ENCODE peak calls at places on chromosomes 2 and 18, in six cellular contexts. One of them, this sample, is unnamed.

GRCh38 chr2:46058140-46058539 is 239.1 kb upstream of the EPAS1 start:
- DNase-seq in lower lobe of right lung: no peak
- DNase-seq in WERI-Rb-1: no peak
- DNase-seq in breast epithelium: peak; percentile 34
- DNase-seq in mammary epithelial cell: no peak
- DNase-seq in sigmoid colon: peak; percentile 62
- DNase-seq in this sample: no peak

GRCh38 chr18:37669991-37670534 is 104.5 kb upstream of the CELF4 start:
- DNase-seq in lower lobe of right lung: no peak
- DNase-seq in WERI-Rb-1: no peak
- DNase-seq in breast epithelium: no peak
- DNase-seq in mammary epithelial cell: no peak
- DNase-seq in sigmoid colon: peak; percentile 18
- DNase-seq in this sample: no peak

GRCh38 chr2:187138240-187138639 is 289.3 kb upstream of the ZSWIM2 start:
- DNase-seq in lower lobe of right lung: peak; percentile 47
- DNase-seq in WERI-Rb-1: peak; percentile 33
- DNase-seq in breast epithelium: no peak
- DNase-seq in mammary epithelial cell: peak; percentile 21
- DNase-seq in sigmoid colon: no peak
- DNase-seq in this sample: no peak

GRCh38 chr18:75544496-75544895 is 117.0 kb upstream of the SMIM21 start:
- DNase-seq in lower lobe of right lung: no peak
- DNase-seq in WERI-Rb-1: no peak
- DNase-seq in breast epithelium: no peak
- DNase-seq in mammary epithelial cell: peak; percentile 61
- DNase-seq in sigmoid colon: no peak
- DNase-seq in this sample: no peak

GRCh38 chr2:10043906-10044601 is 704 bp downstream of the KLF11 start:
- DNase-seq in lower lobe of right lung: peak; percentile 99
- DNase-seq in WERI-Rb-1: peak; percentile 94
- DNase-seq in breast epithelium: peak; percentile 97
- DNase-seq in mammary epithelial cell: peak; percentile 88
- DNase-seq in sigmoid colon: peak; percentile 99
- DNase-seq in this sample: peak; percentile 98

GRCh38 chr18:6885992-6886823 is 156.7 kb downstream of the ARHGAP28 start:
- DNase-seq in lower lobe of right lung: no peak
- DNase-seq in WERI-Rb-1: peak; percentile 29
- DNase-seq in breast epithelium: no peak
- DNase-seq in mammary epithelial cell: peak; percentile 32
- DNase-seq in sigmoid colon: no peak
- DNase-seq in this sample: no peak

GRCh38 chr18:58158459-58158858 is 114.4 kb downstream of the NEDD4L start:
- DNase-seq in lower lobe of right lung: no peak
- DNase-seq in WERI-Rb-1: no peak
- DNase-seq in breast epithelium: no peak
- DNase-seq in mammary epithelial cell: no peak
- DNase-seq in sigmoid colon: no peak
- DNase-seq in this sample: no peak

GRCh38 chr18:79962835-79963657 is 1.4 kb upstream of the HSBP1L1 start:
- DNase-seq in lower lobe of right lung: no peak
- DNase-seq in WERI-Rb-1: no peak
- DNase-seq in breast epithelium: no peak
- DNase-seq in mammary epithelial cell: no peak
- DNase-seq in sigmoid colon: peak; percentile 43
- DNase-seq in this sample: no peak

GRCh38 chr18:58911766-58912165 is 47.1 kb downstream of the ZNF532 start:
- DNase-seq in lower lobe of right lung: no peak
- DNase-seq in WERI-Rb-1: no peak
- DNase-seq in breast epithelium: no peak
- DNase-seq in mammary epithelial cell: no peak
- DNase-seq in sigmoid colon: no peak
- DNase-seq in this sample: no peak

GRCh38 chr18:47204908-47205522 is 28.9 kb upstream of the IER3IP1 start:
- DNase-seq in lower lobe of right lung: no peak
- DNase-seq in WERI-Rb-1: peak; percentile 66
- DNase-seq in breast epithelium: no peak
- DNase-seq in mammary epithelial cell: peak; percentile 20
- DNase-seq in sigmoid colon: no peak
- DNase-seq in this sample: no peak

GRCh38 chr2:33498291-33498956 is 22.0 kb downstream of the RASGRP3 start:
- DNase-seq in lower lobe of right lung: no peak
- DNase-seq in WERI-Rb-1: no peak
- DNase-seq in breast epithelium: no peak
- DNase-seq in mammary epithelial cell: no peak
- DNase-seq in sigmoid colon: no peak
- DNase-seq in this sample: no peak

GRCh38 chr2:177429688-177430325 is 37.2 kb downstream of the AGPS start:
- DNase-seq in lower lobe of right lung: no peak
- DNase-seq in WERI-Rb-1: no peak
- DNase-seq in breast epithelium: no peak
- DNase-seq in mammary epithelial cell: peak; percentile 80
- DNase-seq in sigmoid colon: no peak
- DNase-seq in this sample: no peak

GRCh38 chr2:240556553-240557100 is 1.2 kb downstream of the ANKMY1 start:
- DNase-seq in lower lobe of right lung: peak; percentile 63
- DNase-seq in WERI-Rb-1: peak; percentile 64
- DNase-seq in breast epithelium: no peak
- DNase-seq in mammary epithelial cell: peak; percentile 18
- DNase-seq in sigmoid colon: no peak
- DNase-seq in this sample: no peak

GRCh38 chr2:207296265-207296948 is 130.7 kb upstream of the KLF7 start:
- DNase-seq in lower lobe of right lung: no peak
- DNase-seq in WERI-Rb-1: no peak
- DNase-seq in breast epithelium: no peak
- DNase-seq in mammary epithelial cell: no peak
- DNase-seq in sigmoid colon: no peak
- DNase-seq in this sample: no peak

GRCh38 chr2:238107525-238108422 is 7.6 kb downstream of the ESPNL start:
- DNase-seq in lower lobe of right lung: peak; percentile 47
- DNase-seq in WERI-Rb-1: peak; percentile 33
- DNase-seq in breast epithelium: no peak
- DNase-seq in mammary epithelial cell: no peak
- DNase-seq in sigmoid colon: peak; percentile 54
- DNase-seq in this sample: no peak

GRCh38 chr2:7573166-7573845 is 656.1 kb downstream of the RNF144A start:
- DNase-seq in lower lobe of right lung: no peak
- DNase-seq in WERI-Rb-1: no peak
- DNase-seq in breast epithelium: no peak
- DNase-seq in mammary epithelial cell: no peak
- DNase-seq in sigmoid colon: no peak
- DNase-seq in this sample: no peak

GRCh38 chr2:180175736-180176135 is 168.6 kb upstream of the CWC22 start:
- DNase-seq in lower lobe of right lung: no peak
- DNase-seq in WERI-Rb-1: no peak
- DNase-seq in breast epithelium: no peak
- DNase-seq in mammary epithelial cell: no peak
- DNase-seq in sigmoid colon: no peak
- DNase-seq in this sample: no peak

GRCh38 chr2:46258937-46259781 is 38.0 kb upstream of the EPAS1 start:
- DNase-seq in lower lobe of right lung: no peak
- DNase-seq in WERI-Rb-1: no peak
- DNase-seq in breast epithelium: no peak
- DNase-seq in mammary epithelial cell: no peak
- DNase-seq in sigmoid colon: no peak
- DNase-seq in this sample: no peak

GRCh38 chr2:168198476-168199192 is 48.8 kb downstream of the STK39 start:
- DNase-seq in lower lobe of right lung: no peak
- DNase-seq in WERI-Rb-1: no peak
- DNase-seq in breast epithelium: no peak
- DNase-seq in mammary epithelial cell: peak; percentile 45
- DNase-seq in sigmoid colon: no peak
- DNase-seq in this sample: no peak

GRCh38 chr2:78261454-78261853 is 739.3 kb upstream of the LRRTM4 start:
- DNase-seq in lower lobe of right lung: no peak
- DNase-seq in WERI-Rb-1: no peak
- DNase-seq in breast epithelium: no peak
- DNase-seq in mammary epithelial cell: no peak
- DNase-seq in sigmoid colon: no peak
- DNase-seq in this sample: no peak

GRCh38 chr2:156492979-156493378 is 56.8 kb downstream of the GPD2 start:
- DNase-seq in lower lobe of right lung: no peak
- DNase-seq in WERI-Rb-1: no peak
- DNase-seq in breast epithelium: no peak
- DNase-seq in mammary epithelial cell: peak; percentile 9
- DNase-seq in sigmoid colon: no peak
- DNase-seq in this sample: no peak

GRCh38 chr2:42249887-42250286 is 80.7 kb downstream of the EML4 start:
- DNase-seq in lower lobe of right lung: no peak
- DNase-seq in WERI-Rb-1: no peak
- DNase-seq in breast epithelium: no peak
- DNase-seq in mammary epithelial cell: no peak
- DNase-seq in sigmoid colon: no peak
- DNase-seq in this sample: no peak

GRCh38 chr18:78868330-78869316 is 111.0 kb upstream of the SALL3 start:
- DNase-seq in lower lobe of right lung: no peak
- DNase-seq in WERI-Rb-1: no peak
- DNase-seq in breast epithelium: no peak
- DNase-seq in mammary epithelial cell: no peak
- DNase-seq in sigmoid colon: no peak
- DNase-seq in this sample: no peak

GRCh38 chr2:105518897-105519296 is 120.0 kb upstream of the FHL2 start:
- DNase-seq in lower lobe of right lung: no peak
- DNase-seq in WERI-Rb-1: no peak
- DNase-seq in breast epithelium: no peak
- DNase-seq in mammary epithelial cell: no peak
- DNase-seq in sigmoid colon: no peak
- DNase-seq in this sample: no peak
- H3K4me3 ChIP-seq in lower lobe of right lung: no peak overlapping the region
- H3K4me3 ChIP-seq in WERI-Rb-1: no peak overlapping the region
- H3K4me3 ChIP-seq in breast epithelium: no peak overlapping the region
- H3K4me3 ChIP-seq in mammary epithelial cell: no peak overlapping the region
- H3K4me3 ChIP-seq in sigmoid colon: no peak overlapping the region
- H3K4me3 ChIP-seq in this sample: no peak overlapping the region

GRCh38 chr2:16005819-16006536 is 65.6 kb downstream of the MYCN start:
- DNase-seq in lower lobe of right lung: peak; percentile 66
- DNase-seq in WERI-Rb-1: no peak
- DNase-seq in breast epithelium: peak; percentile 26
- DNase-seq in mammary epithelial cell: peak; percentile 83
- DNase-seq in sigmoid colon: no peak
- DNase-seq in this sample: no peak

GRCh38 chr2:16007167-16007934 is 67.0 kb downstream of the MYCN start:
- DNase-seq in lower lobe of right lung: no peak
- DNase-seq in WERI-Rb-1: no peak
- DNase-seq in breast epithelium: no peak
- DNase-seq in mammary epithelial cell: no peak
- DNase-seq in sigmoid colon: no peak
- DNase-seq in this sample: no peak

GRCh38 chr2:16006537-16007166 is 66.3 kb downstream of the MYCN start:
- DNase-seq in lower lobe of right lung: no peak
- DNase-seq in WERI-Rb-1: no peak
- DNase-seq in breast epithelium: no peak
- DNase-seq in mammary epithelial cell: no peak
- DNase-seq in sigmoid colon: no peak
- DNase-seq in this sample: no peak

GRCh38 chr2:16003809-16004208 is 63.5 kb downstream of the MYCN start:
- DNase-seq in lower lobe of right lung: no peak
- DNase-seq in WERI-Rb-1: no peak
- DNase-seq in breast epithelium: no peak
- DNase-seq in mammary epithelial cell: no peak
- DNase-seq in sigmoid colon: no peak
- DNase-seq in this sample: no peak

DNA sequence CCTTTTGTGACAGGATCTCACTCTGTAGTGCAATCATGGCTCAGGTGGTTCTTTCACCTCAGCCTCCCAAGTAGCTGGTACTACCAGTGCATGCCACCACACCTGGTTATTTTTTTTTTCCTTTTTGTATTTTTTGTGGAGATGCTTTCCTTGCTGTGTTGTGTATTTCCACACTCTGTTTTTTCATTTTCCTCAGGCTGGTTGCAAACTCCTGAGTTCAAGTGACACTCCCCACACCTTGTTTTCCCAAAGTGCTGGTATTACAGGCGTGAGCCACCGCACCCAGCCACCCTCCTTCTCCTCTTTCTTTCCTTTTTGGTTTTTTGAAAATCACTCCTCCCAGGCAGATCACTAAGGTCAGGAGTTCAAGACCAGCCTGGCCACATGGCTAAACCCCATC is 65.0 kb downstream of the MYCN start:
- DNase-seq in lower lobe of right lung: no peak
- DNase-seq in WERI-Rb-1: no peak
- DNase-seq in breast epithelium: no peak
- DNase-seq in mammary epithelial cell: no peak
- DNase-seq in sigmoid colon: no peak
- DNase-seq in this sample: no peak
- TF ChIP-seq CTCF in lower lobe of right lung: no peak
- TF ChIP-seq CTCF in WERI-Rb-1: no peak
- TF ChIP-seq CTCF in breast epithelium: no peak
- TF ChIP-seq CTCF in mammary epithelial cell: no peak
- TF ChIP-seq CTCF in sigmoid colon: no peak
- TF ChIP-seq CTCF in this sample: no peak

DNA sequence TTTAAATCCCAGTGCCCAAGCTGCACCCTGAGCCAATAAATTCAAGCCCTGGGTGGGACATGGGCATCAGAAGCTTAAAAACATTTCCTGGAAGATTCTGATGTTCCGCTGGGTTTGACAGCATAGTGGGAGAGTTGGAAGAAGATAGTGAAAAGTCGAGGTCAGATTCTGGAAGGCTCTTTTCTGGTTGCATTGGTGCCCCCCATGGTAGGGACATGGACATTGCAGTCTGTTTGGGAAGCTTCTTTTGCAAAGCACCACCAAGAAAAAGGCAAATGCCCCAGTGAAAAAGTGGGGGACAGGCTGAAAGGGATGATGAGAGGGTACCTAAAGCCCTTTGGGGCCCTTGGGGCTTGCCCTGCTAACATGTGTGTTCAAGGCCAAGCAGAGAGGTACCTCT is 21.0 kb downstream of the MERTK start:
- DNase-seq in lower lobe of right lung: no peak
- DNase-seq in WERI-Rb-1: no peak
- DNase-seq in breast epithelium: no peak
- DNase-seq in mammary epithelial cell: no peak
- DNase-seq in sigmoid colon: no peak
- DNase-seq in this sample: no peak
- H3K27ac ChIP-seq in lower lobe of right lung: peak overlapping the region; percentile 33
- H3K27ac ChIP-seq in WERI-Rb-1: no peak overlapping the region
- H3K27ac ChIP-seq in breast epithelium: no peak overlapping the region
- H3K27ac ChIP-seq in mammary epithelial cell: no peak overlapping the region
- H3K27ac ChIP-seq in sigmoid colon: no peak overlapping the region
- H3K27ac ChIP-seq in this sample: no peak overlapping the region

GRCh38 chr18:22172594-22173049 is 3.2 kb downstream of the GATA6 start:
- DNase-seq in lower lobe of right lung: peak; percentile 51
- DNase-seq in WERI-Rb-1: no peak
- DNase-seq in breast epithelium: no peak
- DNase-seq in mammary epithelial cell: no peak
- DNase-seq in sigmoid colon: no peak
- DNase-seq in this sample: no peak

GRCh38 chr18:22173221-22173927 is 4.0 kb downstream of the GATA6 start:
- DNase-seq in lower lobe of right lung: no peak
- DNase-seq in WERI-Rb-1: no peak
- DNase-seq in breast epithelium: no peak
- DNase-seq in mammary epithelial cell: no peak
- DNase-seq in sigmoid colon: no peak
- DNase-seq in this sample: no peak

GRCh38 chr18:22175326-22175725 is 5.9 kb downstream of the GATA6 start:
- DNase-seq in lower lobe of right lung: no peak
- DNase-seq in WERI-Rb-1: no peak
- DNase-seq in breast epithelium: no peak
- DNase-seq in mammary epithelial cell: no peak
- DNase-seq in sigmoid colon: no peak
- DNase-seq in this sample: no peak

GRCh38 chr18:22174341-22175148 is 5.2 kb downstream of the GATA6 start:
- DNase-seq in lower lobe of right lung: no peak
- DNase-seq in WERI-Rb-1: no peak
- DNase-seq in breast epithelium: no peak
- DNase-seq in mammary epithelial cell: no peak
- DNase-seq in sigmoid colon: no peak
- DNase-seq in this sample: no peak

GRCh38 chr18:22173928-22174301 is 4.5 kb downstream of the GATA6 start:
- DNase-seq in lower lobe of right lung: no peak
- DNase-seq in WERI-Rb-1: no peak
- DNase-seq in breast epithelium: no peak
- DNase-seq in mammary epithelial cell: no peak
- DNase-seq in sigmoid colon: no peak
- DNase-seq in this sample: no peak
- H3K4me3 ChIP-seq in lower lobe of right lung: peak overlapping the region; percentile 79
- H3K4me3 ChIP-seq in WERI-Rb-1: no peak overlapping the region
- H3K4me3 ChIP-seq in breast epithelium: peak overlapping the region; percentile 66
- H3K4me3 ChIP-seq in mammary epithelial cell: no peak overlapping the region
- H3K4me3 ChIP-seq in sigmoid colon: no peak overlapping the region
- H3K4me3 ChIP-seq in this sample: peak overlapping the region; percentile 90